ENCODE peak calls at places on chromosomes 7 and 10, in six cellular contexts. M, U, G, L, R and O are unnamed samples.

GRCh38 chr10:133087679-133088523 is at the start of gene ADGRA1:
- DNase-seq in L (peak), G (no peak), R (no peak), U (no peak), M (no peak), O (no peak)

GRCh38 chr7:134154581-134155130 is 27.5 kb downstream of the LRGUK start:
- DNase-seq in M (no peak), L (no peak), U (no peak), R (no peak), G (no peak), O (no peak)

GRCh38 chr7:69504733-69505132 is 93.5 kb upstream of the AUTS2 start:
- DNase-seq in M (no peak), U (no peak), L (no peak), G (no peak), R (no peak), O (no peak)

GRCh38 chr7:41760293-41760692 is 57.4 kb upstream of the INHBA start:
- DNase-seq in M (no peak), R (no peak), G (no peak), L (no peak), U (no peak), O (no peak)

GRCh38 chr10:89588671-89589070 is 53.3 kb upstream of the SLC16A12 start:
- DNase-seq in R (no peak), U (no peak), M (no peak), G (no peak), L (no peak), O (no peak)

GRCh38 chr7:25009271-25009670 is 29.3 kb upstream of the OSBPL3 start:
- DNase-seq in L (no peak), M (no peak), R (no peak), G (no peak), U (no peak), O (no peak)

GRCh38 chr10:5565205-5565545 is 40.4 kb downstream of the CALML3 start:
- DNase-seq in R (no peak), M (peak), G (peak), U (peak), L (no peak), O (peak)

GRCh38 chr10:24873281-24873683 is 79.1 kb downstream of the PRTFDC1 start:
- DNase-seq in G (no peak), M (no peak), U (no peak), R (peak), L (no peak), O (no peak)

GRCh38 chr7:47328392-47329319 is 253.3 kb downstream of the TNS3 start:
- DNase-seq in M (no peak), U (no peak), L (no peak), R (no peak), G (no peak), O (no peak)

GRCh38 chr7:25578991-25579687 is 350.9 kb upstream of the NPVF start:
- DNase-seq in M (no peak), R (no peak), L (no peak), G (no peak), U (no peak), O (no peak)

GRCh38 chr10:9579110-9579705 is 1438.5 kb upstream of the CELF2 start:
- DNase-seq in R (no peak), U (no peak), G (no peak), M (no peak), L (no peak), O (no peak)

GRCh38 chr7:116499168-116500070 is at the start of gene CAV2:
- DNase-seq in M (peak), G (peak), L (peak), U (peak), R (peak), O (peak)

GRCh38 chr10:78255796-78256638 is 222.4 kb downstream of the RPS24 start:
- DNase-seq in R (peak), L (no peak), G (no peak), M (peak), U (peak), O (no peak)

GRCh38 chr7:67478066-67478465 is 481.4 kb downstream of the TYW1 start:
- DNase-seq in G (no peak), U (no peak), R (no peak), L (no peak), M (no peak), O (no peak)

GRCh38 chr7:8290645-8291308 is 28.8 kb upstream of the ICA1 start:
- DNase-seq in R (peak), M (no peak), G (no peak), U (no peak), L (peak), O (no peak)

GRCh38 chr10:124693801-124694416 is 50.3 kb downstream of the FAM53B start:
- DNase-seq in L (no peak), R (peak), G (no peak), M (no peak), U (peak), O (no peak)

GRCh38 chr10:5546891-5547683 is 22.3 kb downstream of the CALML3 start:
- DNase-seq in R (peak), M (peak), U (peak), L (no peak), G (peak), O (peak)

GRCh38 chr10:112741830-112742402 is 208.1 kb upstream of the TCF7L2 start:
- DNase-seq in G (no peak), R (no peak), U (no peak), M (no peak), L (no peak), O (no peak)

GRCh38 chr7:137755846-137756685 is 90.7 kb downstream of the DGKI start:
- DNase-seq in U (no peak), R (no peak), L (no peak), M (no peak), G (no peak), O (no peak)

GRCh38 chr7:36742911-36743775 is 18.8 kb upstream of the AOAH start:
- DNase-seq in M (no peak), R (peak), U (peak), L (no peak), G (no peak), O (no peak)

GRCh38 chr7:98323597-98324322 is 42.3 kb downstream of the BRI3 start:
- DNase-seq in U (no peak), M (peak), G (no peak), R (no peak), L (no peak), O (no peak)

GRCh38 chr10:116073025-116073424 is 200.0 kb downstream of the GFRA1 start:
- DNase-seq in U (no peak), M (no peak), L (peak), R (no peak), G (no peak), O (no peak)

GRCh38 chr10:96690755-96691730 is 29.3 kb downstream of the PIK3AP1 start:
- DNase-seq in L (no peak), G (no peak), M (no peak), R (no peak), U (no peak), O (no peak)

GRCh38 chr7:91424372-91424771 is 160.1 kb downstream of the FZD1 start:
- DNase-seq in M (no peak), U (no peak), L (peak), G (no peak), R (no peak), O (no peak)

GRCh38 chr7:134926396-134926795 is 59.9 kb upstream of the AGBL3 start:
- DNase-seq in G (no peak), U (no peak), R (no peak), M (no peak), L (no peak), O (no peak)

GRCh38 chr10:96124230-96125141 is 5.6 kb upstream of the ZNF518A start:
- DNase-seq in G (peak), U (no peak), R (peak), M (no peak), L (peak), O (no peak)

GRCh38 chr7:102042016-102042656 is 224.7 kb downstream of the CUX1 start:
- DNase-seq in L (no peak), M (peak), U (peak), G (no peak), R (no peak), O (no peak)

GRCh38 chr7:106064836-106065559 is 47.1 kb downstream of the SYPL1 start:
- DNase-seq in L (peak), U (peak), G (peak), M (peak), R (peak), O (peak)

GRCh38 chr10:31318382-31318853 is 598 bp upstream of the ZEB1 start:
- DNase-seq in M (peak), U (peak), R (peak), G (no peak), L (peak), O (peak)

GRCh38 chr10:46220872-46221538 is 65.8 kb upstream of the ANTXRL start:
- DNase-seq in G (no peak), M (no peak), R (no peak), U (no peak), L (no peak), O (no peak)

GRCh38 chr7:138105216-138105615 is 29.0 kb downstream of the AKR1D1 start:
- DNase-seq in L (no peak), M (no peak), R (no peak), U (no peak), G (no peak), O (no peak)

GRCh38 chr10:131431978-131432690 is 120.6 kb upstream of the TCERG1L start:
- DNase-seq in M (no peak), U (no peak), L (no peak), R (no peak), G (no peak), O (no peak)

GRCh38 chr7:1474736-1475135 is 15.5 kb upstream of the MICALL2 start:
- DNase-seq in G (no peak), L (no peak), U (no peak), M (no peak), R (no peak), O (no peak)

GRCh38 chr10:14074062-14074884 is 256.5 kb downstream of the FRMD4A start:
- DNase-seq in G (peak), R (peak), L (peak), U (peak), M (peak), O (peak)

GRCh38 chr7:3042861-3043489 is 692 bp downstream of the CARD11 start:
- DNase-seq in L (no peak), G (peak), U (no peak), M (no peak), R (no peak), O (peak)

GRCh38 chr7:36625247-36625646 is 99.0 kb downstream of the AOAH start:
- DNase-seq in M (no peak), L (no peak), U (no peak), G (no peak), R (no peak), O (no peak)

GRCh38 chr7:130486963-130487324 is 4.9 kb upstream of the MEST start:
- DNase-seq in G (no peak), R (no peak), M (no peak), U (no peak), L (no peak), O (no peak)
- H3K4me3 ChIP-seq in G (peak), R (peak), M (peak), U (peak), L (no peak), O (peak)

GRCh38 chr10:73814276-73814895 is 3.0 kb upstream of the NDST2 start:
- DNase-seq in R (no peak), U (no peak), G (no peak), L (no peak), M (no peak), O (no peak)

GRCh38 chr10:73813333-73813732 is 1.9 kb upstream of the NDST2 start:
- DNase-seq in U (no peak), L (no peak), M (no peak), G (no peak), R (no peak), O (no peak)

GRCh38 chr10:73815719-73816030 is 4.3 kb upstream of the NDST2 start:
- DNase-seq in G (no peak), U (no peak), R (no peak), M (no peak), L (no peak), O (no peak)

GRCh38 chr10:73816917-73817729 is 5.7 kb upstream of the NDST2 start:
- DNase-seq in G (peak), U (no peak), L (no peak), R (no peak), M (no peak), O (no peak)

DNA sequence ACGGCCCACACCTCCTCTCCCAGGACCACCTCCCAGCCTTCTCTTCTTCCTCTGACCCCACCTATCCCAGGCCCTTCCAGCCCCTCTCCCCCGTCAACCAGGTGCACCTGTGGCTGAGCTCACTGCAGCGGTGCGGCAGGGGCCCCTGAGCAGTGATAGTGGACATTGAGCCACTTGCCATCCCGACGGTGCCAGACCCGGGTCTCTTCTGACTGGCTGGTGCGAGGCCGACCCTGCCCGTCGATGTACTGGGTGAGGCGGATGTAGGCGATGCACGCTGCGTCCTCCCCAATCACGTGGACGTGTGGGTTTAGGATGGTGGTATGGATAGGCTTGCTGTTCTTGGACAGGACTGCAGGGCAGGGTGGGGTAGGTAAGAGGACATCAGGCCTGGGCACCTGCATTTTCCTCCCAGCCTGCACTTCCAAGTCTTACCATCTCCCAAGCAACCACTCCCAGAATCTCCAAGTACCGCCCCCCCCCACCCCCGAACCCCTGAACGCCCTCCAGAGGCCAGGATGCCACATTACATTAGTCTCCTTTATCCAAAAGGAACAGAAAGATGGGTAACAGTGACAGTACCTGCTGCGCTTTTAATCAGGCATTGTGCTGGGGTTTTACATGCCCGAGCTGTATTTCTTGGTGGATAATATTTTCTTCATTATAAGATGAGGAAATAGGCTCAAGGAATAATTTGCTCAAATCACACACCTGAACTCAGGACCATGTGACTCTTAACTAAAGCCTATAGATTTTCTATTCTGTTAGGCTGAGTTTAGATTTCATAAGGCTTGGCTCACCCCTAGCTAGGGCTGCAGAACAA is 3.7 kb upstream of the NDST2 start:
- DNase-seq in R (no peak), L (peak), G (no peak), M (no peak), U (no peak), O (no peak)
- TF ChIP-seq CTCF in R (no peak), L (peak), G (no peak), M (peak), U (no peak), O (no peak)

GRCh38 chr7:52825611-52826010 is 209.8 kb upstream of the POM121L12 start:
- DNase-seq in U (no peak), M (no peak), L (no peak), R (no peak), G (no peak), O (no peak)

GRCh38 chr7:52831321-52831720 is 204.1 kb upstream of the POM121L12 start:
- DNase-seq in R (no peak), L (no peak), U (no peak), G (no peak), M (no peak), O (no peak)

GRCh38 chr7:52826515-52826914 is 208.9 kb upstream of the POM121L12 start:
- DNase-seq in G (no peak), U (no peak), M (no peak), R (no peak), L (no peak), O (no peak)
- H3K4me3 ChIP-seq in G (no peak), U (no peak), M (no peak), R (no peak), L (no peak), O (no peak)

GRCh38 chr7:128891110-128891941 is 19.2 kb downstream of the KCP start:
- DNase-seq in U (peak), M (no peak), L (peak), R (no peak), G (peak), O (no peak)
- TF ChIP-seq CTCF in U (no peak), M (no peak), L (no peak), R (no peak), G (no peak), O (no peak)